ENCODE peak calls at places on chromosomes 13 and 19, in six cellular contexts. N is bronchial epithelial cell, K is HCEC 1CT, H is amygdala, U is NCI-H460, O is heart right ventricle. F is an unnamed sample.
A peak's percentile ranks its signal among the peaks of the same experiment; 100 is the strongest.

GRCh38 chr13:46655727-46656180 is 102.8 kb downstream of the LRCH1 start:
- DNase-seq in N (no peak), U (no peak), O (no peak), K (no peak), H (no peak), F (peak; percentile 43)

GRCh38 chr13:110331362-110331761 is 24.3 kb downstream of the COL4A2 start:
- DNase-seq in O (no peak), N (no peak), K (peak; percentile 27), H (no peak), U (no peak), F (peak; percentile 97)

GRCh38 chr19:6828306-6828697 is 55.8 kb downstream of the VAV1 start:
- DNase-seq in O (no peak), N (peak; percentile 81), H (no peak), U (no peak), K (no peak), F (no peak)

GRCh38 chr19:10701955-10702307 is 692 bp downstream of the QTRT1 start:
- DNase-seq in N (no peak), U (no peak), H (no peak), O (no peak), K (no peak), F (no peak)

GRCh38 chr19:13094771-13095392 is 7.8 kb downstream of the LYL1 start:
- DNase-seq in H (no peak), U (no peak), N (no peak), K (no peak), O (no peak), F (no peak)

GRCh38 chr13:71865858-71866172 is 1.2 kb downstream of the DACH1 start:
- DNase-seq in N (no peak), U (no peak), H (no peak), O (peak; percentile 15), K (no peak), F (peak; percentile 12)

GRCh38 chr19:31980851-31981250 is 364.6 kb upstream of the ZNF507 start:
- DNase-seq in H (no peak), U (no peak), N (no peak), O (no peak), K (no peak), F (no peak)

GRCh38 chr13:87536499-87536898 is 134.7 kb upstream of the SLITRK5 start:
- DNase-seq in U (no peak), H (no peak), K (no peak), O (no peak), N (no peak), F (peak; percentile 77)

GRCh38 chr13:32142956-32143375 is 111.4 kb downstream of the FRY start:
- DNase-seq in H (no peak), K (peak; percentile 77), N (peak; percentile 13), O (no peak), U (no peak), F (peak; percentile 42)

GRCh38 chr19:8615813-8616596 is 5.5 kb upstream of the ADAMTS10 start:
- DNase-seq in K (peak; percentile 29), U (peak; percentile 33), N (no peak), O (no peak), H (peak; percentile 46), F (peak; percentile 68)

GRCh38 chr19:40370997-40371801 is 18.8 kb downstream of the HIPK4 start:
- DNase-seq in H (no peak), U (no peak), O (no peak), K (no peak), N (no peak), F (no peak)

GRCh38 chr13:28449826-28450773 is 44.8 kb downstream of the FLT1 start:
- DNase-seq in N (no peak), K (peak; percentile 11), O (no peak), U (no peak), H (no peak), F (no peak)

GRCh38 chr19:7921302-7921954 is 1.3 kb downstream of the SNAPC2 start:
- DNase-seq in H (no peak), K (no peak), N (no peak), O (no peak), U (no peak), F (no peak)

GRCh38 chr13:98059276-98059675 is 83.6 kb upstream of the FARP1 start:
- DNase-seq in O (no peak), N (no peak), K (no peak), H (no peak), U (no peak), F (no peak)

GRCh38 chr19:2952953-2953481 is 8.2 kb upstream of the ZNF77 start:
- DNase-seq in O (no peak), U (no peak), H (no peak), K (no peak), N (peak; percentile 91), F (no peak)

GRCh38 chr13:86684402-86684801 is 885.2 kb upstream of the SLITRK6 start:
- DNase-seq in N (peak; percentile 2), H (no peak), K (no peak), U (no peak), O (no peak), F (peak; percentile 74)

GRCh38 chr19:29844891-29845575 is 33.2 kb downstream of the CCNE1 start:
- DNase-seq in O (peak; percentile 91), U (peak; percentile 76), N (peak; percentile 75), K (peak; percentile 82), H (peak; percentile 89), F (peak; percentile 93)

GRCh38 chr13:111253334-111253872 is 67.0 kb upstream of the TEX29 start:
- DNase-seq in H (no peak), K (no peak), O (no peak), U (no peak), N (no peak), F (no peak)

GRCh38 chr19:28028881-28029280 is 1184.1 kb downstream of the UQCRFS1 start:
- DNase-seq in K (no peak), O (no peak), H (no peak), U (no peak), N (no peak), F (no peak)

GRCh38 chr19:10517361-10517759 is at the start of gene S1PR5:
- DNase-seq in N (no peak), O (peak; percentile 11), K (no peak), H (peak; percentile 93), U (no peak), F (no peak)

F was measured in astrocyte of the spinal cord.